ENCODE peak calls at places on chromosomes 3 and 15, in nine cellular contexts. C is SK-N-SH, N is A549, W is cardiac fibroblast, M is ascending aorta, G is foreskin fibroblast, I is left lung, L is A673, S is breast epithelium. P is an unnamed sample.

GRCh38 chr15:56082263-56082761 is 88.9 kb upstream of the NEDD4 start:
- DNase-seq in M (no peak), I (no peak), W (no peak), S (no peak), C (no peak), N (no peak), G (no peak), L (no peak), P (no peak)

GRCh38 chr3:168847293-168847883 is 751.7 kb upstream of the GOLIM4 start:
- DNase-seq in W (peak), C (peak), G (peak), I (no peak), M (no peak), L (peak), S (no peak), N (peak), P (no peak)

GRCh38 chr3:140627756-140628155 is 50.1 kb upstream of the TRIM42 start:
- DNase-seq in I (no peak), W (peak), M (no peak), C (no peak), L (no peak), G (peak), N (no peak), S (no peak), P (no peak)

GRCh38 chr3:57727096-57727495 is 29.0 kb upstream of the SLMAP start:
- DNase-seq in L (no peak), C (no peak), S (no peak), I (no peak), M (no peak), W (peak), G (no peak), N (no peak), P (no peak)

GRCh38 chr15:80856400-80856799 is 77.2 kb downstream of the CEMIP start:
- DNase-seq in N (no peak), M (no peak), G (no peak), W (no peak), C (peak), S (no peak), L (peak), I (no peak), P (no peak)

GRCh38 chr3:112111785-112112402 is 21.2 kb downstream of the GCSAM start:
- DNase-seq in I (no peak), C (peak), W (peak), M (no peak), L (peak), N (peak), G (peak), S (no peak), P (no peak)

GRCh38 chr15:93221754-93222153 is 132.7 kb upstream of the RGMA start:
- DNase-seq in N (no peak), G (no peak), W (no peak), C (no peak), I (no peak), L (no peak), S (no peak), M (no peak), P (no peak)

GRCh38 chr15:93235926-93236781 is 147.1 kb upstream of the RGMA start:
- DNase-seq in G (no peak), I (peak), L (no peak), N (peak), W (no peak), C (no peak), M (peak), S (no peak), P (peak)

GRCh38 chr15:40108855-40109735 is at the start of gene BMF:
- DNase-seq in S (peak), G (peak), M (peak), N (peak), I (peak), C (peak), W (peak), L (peak), P (peak)

GRCh38 chr3:168249048-168249538 is 153.4 kb upstream of the GOLIM4 start:
- DNase-seq in C (no peak), G (peak), I (no peak), N (peak), L (peak), M (no peak), S (no peak), W (no peak), P (no peak)

GRCh38 chr3:178454714-178455113 is 81.5 kb upstream of the KCNMB2 start:
- DNase-seq in G (peak), C (no peak), S (no peak), W (peak), N (no peak), M (no peak), I (peak), L (no peak), P (no peak)

GRCh38 chr15:85772668-85773067 is 22.1 kb downstream of the KLHL25 start:
- DNase-seq in S (no peak), G (no peak), L (no peak), W (no peak), C (no peak), I (peak), M (no peak), N (no peak), P (no peak)

GRCh38 chr3:158330820-158331219 is 220.9 kb downstream of the RSRC1 start:
- DNase-seq in C (no peak), I (no peak), G (peak), L (peak), M (no peak), S (no peak), N (no peak), W (peak), P (no peak)

GRCh38 chr15:90836296-90836871 is 32.0 kb upstream of the FURIN start:
- DNase-seq in M (no peak), I (no peak), N (peak), W (peak), S (no peak), C (no peak), G (peak), L (peak), P (no peak)

GRCh38 chr3:32238027-32238815 is at the start of gene CMTM8:
- DNase-seq in S (no peak), G (peak), I (peak), N (peak), W (peak), L (peak), M (peak), C (peak), P (peak)

GRCh38 chr15:33148129-33148850 is 46.2 kb downstream of the FMN1 start:
- DNase-seq in N (no peak), M (no peak), W (no peak), S (no peak), L (no peak), C (no peak), I (no peak), G (no peak), P (no peak)

GRCh38 chr3:144586382-144586781 is 614.8 kb downstream of the DIPK2A start:
- DNase-seq in N (peak), W (peak), L (peak), S (no peak), G (peak), M (no peak), I (no peak), C (no peak), P (no peak)

GRCh38 chr15:76340802-76341365 is 4.3 kb downstream of the ISL2 start:
- DNase-seq in G (peak), N (no peak), M (no peak), I (peak), W (no peak), L (peak), S (no peak), C (no peak), P (peak)

GRCh38 chr3:187949093-187949820 is 204.0 kb upstream of the BCL6 start:
- DNase-seq in W (no peak), N (no peak), M (no peak), G (no peak), I (no peak), C (no peak), S (no peak), L (no peak), P (no peak)

GRCh38 chr15:68098465-68098864 is 44.4 kb downstream of the PIAS1 start:
- DNase-seq in N (no peak), G (no peak), L (no peak), C (no peak), M (no peak), I (no peak), W (no peak), S (no peak), P (no peak)

GRCh38 chr3:186067360-186068242 is 41.3 kb downstream of the ETV5 start:
- DNase-seq in W (no peak), N (no peak), L (no peak), M (no peak), G (no peak), S (no peak), C (no peak), I (no peak), P (no peak)

GRCh38 chr3:12470111-12470510 is 14.2 kb upstream of the TSEN2 start:
- DNase-seq in G (peak), L (no peak), M (no peak), N (peak), C (no peak), W (peak), I (no peak), S (no peak), P (no peak)

GRCh38 chr3:40185029-40185695 is 124.3 kb upstream of the EIF1B start:
- DNase-seq in L (no peak), S (no peak), I (no peak), C (no peak), W (no peak), M (no peak), N (no peak), G (no peak), P (no peak)

GRCh38 chr15:23629234-23629805 is 18.3 kb downstream of the MAGEL2 start:
- DNase-seq in L (peak), W (peak), M (no peak), I (no peak), N (no peak), G (no peak), C (peak), S (no peak), P (no peak)

GRCh38 chr3:112531358-112531781 is 30.4 kb downstream of the ATG3 start:
- DNase-seq in W (peak), N (peak), L (peak), G (peak), C (peak), I (no peak), M (no peak), S (no peak), P (no peak)

GRCh38 chr15:26015516-26015915 is 152.4 kb upstream of the ATP10A start:
- DNase-seq in L (no peak), C (no peak), I (no peak), S (no peak), W (no peak), G (no peak), M (no peak), N (no peak), P (no peak)

GRCh38 chr3:100107227-100107626 is 7.1 kb downstream of the FILIP1L start:
- DNase-seq in S (no peak), M (no peak), C (no peak), I (no peak), W (peak), G (peak), N (no peak), L (peak), P (no peak)

GRCh38 chr3:77328631-77329030 is 288.7 kb downstream of the ROBO2 start:
- DNase-seq in G (peak), M (no peak), S (no peak), N (no peak), I (no peak), C (no peak), L (no peak), W (no peak), P (no peak)

GRCh38 chr3:59818033-59818936 is 768.5 kb upstream of the CFAP20DC start:
- DNase-seq in L (no peak), I (peak), W (peak), N (peak), M (peak), S (peak), G (peak), C (no peak), P (peak)

GRCh38 chr3:11810276-11810675 is 36.4 kb downstream of the TAMM41 start:
- DNase-seq in I (no peak), M (no peak), C (no peak), N (no peak), S (no peak), W (peak), G (peak), L (no peak), P (no peak)

GRCh38 chr3:66851894-66852613 is 146.1 kb upstream of the KBTBD8 start:
- DNase-seq in I (no peak), G (no peak), N (no peak), S (no peak), W (no peak), C (no peak), L (no peak), M (no peak), P (no peak)

GRCh38 chr3:73926360-73927202 is 301.8 kb upstream of the PDZRN3 start:
- DNase-seq in S (no peak), I (no peak), W (no peak), N (no peak), C (no peak), G (no peak), M (no peak), L (no peak), P (no peak)

GRCh38 chr15:63623231-63623969 is 26.2 kb downstream of the FBXL22 start:
- DNase-seq in L (no peak), M (no peak), N (no peak), S (no peak), G (no peak), I (no peak), C (no peak), W (no peak), P (no peak)

GRCh38 chr3:115646027-115646690 is 22.8 kb downstream of the GAP43 start:
- DNase-seq in M (no peak), C (no peak), W (no peak), S (no peak), L (no peak), N (no peak), G (peak), I (no peak), P (no peak)

GRCh38 chr3:48663489-48664312 is 1.0 kb upstream of the CELSR3 start:
- DNase-seq in N (peak), I (peak), S (peak), G (peak), M (peak), W (peak), C (peak), L (peak), P (peak)
- TF ChIP-seq CTCF in N (peak), I (peak), S (peak), G (peak), M (peak), W (peak), C (peak), L (peak), P (peak)

GRCh38 chr3:194070634-194071409 is 65.1 kb upstream of the HES1 start:
- DNase-seq in C (peak), M (peak), S (peak), W (peak), N (peak), L (peak), G (peak), I (peak), P (peak)
- H3K4me3 ChIP-seq in C (peak), M (peak), S (peak), W (peak), N (peak), L (peak), G (peak), I (peak), P (peak)

GRCh38 chr15:91862891-91863520 is 9.5 kb downstream of the SLCO3A1 start:
- DNase-seq in N (no peak), L (no peak), G (no peak), I (no peak), C (no peak), M (peak), S (no peak), W (no peak), P (no peak)
- TF ChIP-seq CTCF in N (no peak), L (no peak), G (no peak), I (no peak), C (no peak), M (no peak), S (no peak), W (no peak), P (no peak)

GRCh38 chr3:138124689-138125420 is 7.3 kb downstream of the A4GNT start:
- DNase-seq in C (no peak), W (peak), G (peak), N (no peak), M (no peak), L (peak), I (no peak), S (no peak), P (peak)
- H3K4me3 ChIP-seq in C (no peak), W (no peak), G (no peak), N (no peak), M (no peak), L (no peak), I (no peak), S (no peak), P (peak)

GRCh38 chr15:81937189-81937588 is 108.6 kb downstream of the MEX3B start:
- DNase-seq in I (no peak), C (no peak), W (no peak), N (no peak), M (no peak), G (no peak), S (no peak), L (no peak), P (no peak)

GRCh38 chr15:81940467-81941451 is 105.1 kb downstream of the MEX3B start:
- DNase-seq in N (no peak), G (peak), S (no peak), I (no peak), M (no peak), C (no peak), L (no peak), W (peak), P (no peak)

GRCh38 chr15:81941479-81941878 is 104.3 kb downstream of the MEX3B start:
- DNase-seq in I (no peak), C (no peak), M (no peak), L (no peak), N (no peak), S (no peak), G (no peak), W (no peak), P (no peak)

GRCh38 chr15:81942157-81942556 is 103.7 kb downstream of the MEX3B start:
- DNase-seq in I (no peak), L (no peak), C (no peak), W (no peak), M (no peak), N (no peak), G (no peak), S (no peak), P (no peak)

DNA sequence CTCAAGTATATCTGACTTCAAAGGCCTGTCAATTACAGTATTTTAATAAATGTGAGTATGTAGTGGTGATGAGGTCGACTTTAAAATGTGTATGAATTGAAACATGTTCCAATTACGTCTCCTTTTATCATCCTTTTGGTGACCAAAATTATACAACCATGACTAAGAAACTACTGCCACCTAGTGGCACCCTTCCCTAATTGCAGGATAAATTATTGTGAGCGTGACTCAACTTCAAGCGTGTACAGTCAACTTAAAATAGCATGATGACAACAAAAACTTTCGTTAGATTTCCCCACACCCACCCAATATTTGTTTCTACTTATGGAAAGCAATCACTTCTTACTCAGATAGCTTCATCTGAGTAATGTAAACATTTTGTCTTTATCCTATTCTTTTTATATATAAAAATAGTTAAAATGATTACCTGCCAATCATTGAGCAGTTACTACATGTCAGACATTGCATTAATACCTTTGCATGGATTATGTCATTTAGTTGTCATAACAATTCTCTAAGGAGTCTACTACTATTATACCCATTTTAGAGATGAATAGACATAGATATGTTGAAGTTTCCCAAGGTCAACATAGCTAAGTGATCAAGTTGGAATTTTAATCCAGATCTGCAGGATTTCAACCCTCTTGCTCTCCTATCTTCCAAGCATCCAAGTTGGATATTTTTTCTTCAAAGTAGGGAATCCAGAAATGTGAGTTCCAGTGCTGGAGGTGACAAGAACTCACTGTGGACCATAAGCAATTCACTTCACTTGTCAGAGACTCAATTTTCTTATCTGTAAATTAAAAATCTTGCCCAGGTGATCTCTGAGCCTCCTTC is 106.0 kb downstream of the MEX3B start:
- DNase-seq in M (no peak), L (peak), W (peak), N (peak), C (peak), G (peak), I (no peak), S (no peak), P (no peak)
- TF ChIP-seq CTCF in M (no peak), L (peak), W (peak), N (peak), C (peak), G (peak), I (peak), S (peak), P (peak)

DNA sequence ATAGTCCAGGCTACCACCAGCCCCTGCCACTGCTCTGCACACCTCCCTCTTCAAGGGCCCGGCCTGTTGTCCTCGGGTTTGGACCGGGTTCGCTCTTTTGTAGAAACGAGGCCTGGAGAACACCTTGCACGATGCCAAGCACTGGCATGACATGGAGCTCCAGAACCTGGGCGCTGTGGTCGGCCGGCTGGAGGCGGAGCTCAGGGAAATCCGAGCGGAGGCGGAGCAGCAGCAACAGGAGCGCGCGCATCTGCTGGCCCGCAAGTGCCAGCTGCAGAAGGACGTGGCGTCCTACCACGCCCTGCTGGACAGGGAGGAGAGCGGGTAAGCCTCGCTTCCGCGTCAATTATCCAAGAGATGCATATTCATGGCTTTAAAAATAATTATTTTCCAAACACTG is 72.4 kb downstream of the BFSP2 start:
- DNase-seq in I (peak), W (no peak), G (peak), S (no peak), N (peak), C (no peak), M (no peak), L (no peak), P (no peak)
- H3K4me3 ChIP-seq in I (no peak), W (no peak), G (no peak), S (peak), N (no peak), C (no peak), M (no peak), L (no peak), P (no peak)

DNA sequence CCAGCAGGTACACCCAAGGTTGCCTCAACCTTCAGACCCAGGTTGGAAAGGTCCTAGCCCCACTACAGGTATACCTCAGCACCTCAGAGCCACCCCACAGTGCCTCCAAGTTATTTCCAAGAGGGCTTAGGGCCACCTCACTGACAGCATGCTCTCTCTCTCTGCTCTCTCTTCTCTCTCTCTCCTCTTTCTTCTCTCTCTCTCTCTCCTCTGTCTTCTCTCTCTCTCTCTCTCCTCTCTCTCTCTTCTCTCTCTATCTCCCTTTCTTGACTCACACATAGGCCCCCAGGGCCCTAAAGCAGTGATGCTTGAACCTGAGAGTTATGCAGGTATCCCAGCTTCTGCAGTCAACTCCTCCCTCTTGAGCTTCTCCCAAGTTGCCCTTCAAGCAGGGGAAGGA is 4.2 kb downstream of the CAV3 start:
- DNase-seq in N (no peak), C (no peak), L (no peak), W (no peak), G (no peak), S (no peak), M (peak), I (no peak), P (no peak)
- TF ChIP-seq CTCF in N (no peak), C (no peak), L (no peak), W (no peak), G (no peak), S (no peak), M (no peak), I (no peak), P (no peak)

DNA sequence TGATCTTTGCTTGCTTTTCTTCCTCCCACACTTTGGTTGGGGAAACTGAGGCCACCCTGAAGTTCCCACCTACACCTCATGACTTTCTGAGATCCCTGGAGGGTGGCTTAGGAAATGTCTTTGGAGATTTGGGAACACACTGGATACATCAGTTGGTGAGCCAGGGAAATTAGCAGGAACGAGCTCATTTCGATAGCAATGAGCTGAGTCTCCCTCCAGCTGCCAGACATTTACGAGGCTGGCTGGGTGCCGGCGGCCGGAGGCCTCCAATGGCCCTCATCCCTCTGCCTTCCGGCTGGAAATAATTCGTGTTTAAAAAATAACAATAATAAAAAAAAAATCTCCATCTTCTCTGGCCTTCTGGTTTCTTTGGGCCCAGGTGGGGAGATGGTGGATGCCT is 38.8 kb downstream of the SMAD6 start:
- DNase-seq in L (no peak), S (no peak), C (no peak), M (peak), I (no peak), N (no peak), G (peak), W (no peak), P (peak)
- H3K4me3 ChIP-seq in L (no peak), S (no peak), C (no peak), M (no peak), I (no peak), N (no peak), G (no peak), W (no peak), P (no peak)